ENCODE peak calls at places on chromosomes 7 and 10, in nine cellular contexts. H, W, R, C, A, K, Q, D and N are unnamed samples.

GRCh38 chr10:29496341-29497162 is 138.2 kb downstream of the SVIL start:
- DNase-seq in H (peak; percentile 54), W (peak; percentile 50), R (peak; percentile 42), C (peak; percentile 94), A (peak; percentile 80), K (peak; percentile 34), Q (peak; percentile 90), D (peak; percentile 79), N (peak; percentile 68)

GRCh38 chr10:119315128-119316001 is 108.0 kb downstream of the GRK5 start:
- DNase-seq in H (no peak), W (no peak), R (peak; percentile 55), C (no peak), A (peak; percentile 65), K (peak; percentile 62), Q (no peak), D (peak; percentile 90), N (peak; percentile 95)

GRCh38 chr7:106119719-106120118 is 7.6 kb upstream of the SYPL1 start:
- DNase-seq in H (no peak), W (no peak), R (no peak), C (no peak), A (no peak), K (no peak), Q (no peak), D (no peak), N (no peak)

GRCh38 chr10:48604408-48605263 is at the start of gene ARHGAP22:
- DNase-seq in H (peak; percentile 76), W (no peak), R (no peak), C (peak; percentile 86), A (peak; percentile 78), K (no peak), Q (no peak), D (peak; percentile 92), N (peak; percentile 59)

GRCh38 chr7:12146813-12147212 is 64.3 kb upstream of the TMEM106B start:
- DNase-seq in H (no peak), W (no peak), R (no peak), C (no peak), A (no peak), K (no peak), Q (no peak), D (no peak), N (no peak)

GRCh38 chr7:13742126-13742525 is 247.3 kb downstream of the ETV1 start:
- DNase-seq in H (no peak), W (peak; percentile 9), R (no peak), C (no peak), A (no peak), K (no peak), Q (no peak), D (peak; percentile 46), N (peak; percentile 4)

GRCh38 chr10:48507933-48508830 is 96.7 kb downstream of the ARHGAP22 start:
- DNase-seq in H (no peak), W (no peak), R (no peak), C (peak; percentile 83), A (peak; percentile 73), K (no peak), Q (peak; percentile 67), D (no peak), N (peak; percentile 24)

GRCh38 chr10:29715296-29715695 is 80.5 kb upstream of the SVIL start:
- DNase-seq in H (no peak), W (no peak), R (no peak), C (no peak), A (no peak), K (no peak), Q (no peak), D (no peak), N (peak; percentile 40)

GRCh38 chr7:39453743-39454355 is 112.4 kb upstream of the YAE1 start:
- DNase-seq in H (no peak), W (peak; percentile 47), R (peak; percentile 18), C (no peak), A (no peak), K (peak; percentile 10), Q (no peak), D (peak; percentile 59), N (peak; percentile 42)

GRCh38 chr10:22319559-22320558 is 1.0 kb upstream of the BMI1 start:
- DNase-seq in H (peak; percentile 34), W (no peak), R (no peak), C (no peak), A (no peak), K (no peak), Q (no peak), D (no peak), N (no peak)

GRCh38 chr7:80288175-80289122 is 153.8 kb downstream of the GNAI1 start:
- DNase-seq in H (peak; percentile 20), W (peak; percentile 5), R (no peak), C (no peak), A (no peak), K (no peak), Q (no peak), D (no peak), N (peak; percentile 98)

GRCh38 chr7:14219125-14219524 is 229.7 kb upstream of the ETV1 start:
- DNase-seq in H (no peak), W (no peak), R (no peak), C (no peak), A (no peak), K (no peak), Q (no peak), D (no peak), N (no peak)

GRCh38 chr10:101558206-101558605 is 29.9 kb downstream of the POLL start:
- DNase-seq in H (no peak), W (no peak), R (no peak), C (peak; percentile 84), A (no peak), K (no peak), Q (no peak), D (no peak), N (peak; percentile 52)

GRCh38 chr7:131159961-131160361 is 167.7 kb upstream of the MKLN1 start:
- DNase-seq in H (no peak), W (no peak), R (no peak), C (no peak), A (no peak), K (no peak), Q (no peak), D (no peak), N (peak; percentile 61)

GRCh38 chr7:105010538-105011523 is 3.2 kb upstream of the KMT2E start:
- DNase-seq in H (no peak), W (no peak), R (no peak), C (no peak), A (no peak), K (no peak), Q (no peak), D (no peak), N (no peak)

GRCh38 chr10:75347211-75347610 is 54.4 kb downstream of the ZNF503 start:
- DNase-seq in H (no peak), W (no peak), R (no peak), C (no peak), A (no peak), K (no peak), Q (no peak), D (no peak), N (no peak)

GRCh38 chr10:50648935-50649227 is 25.1 kb upstream of the SGMS1 start:
- DNase-seq in H (no peak), W (no peak), R (no peak), C (no peak), A (no peak), K (no peak), Q (no peak), D (no peak), N (no peak)

GRCh38 chr7:1531263-1531978 is 919 bp downstream of the MAFK start:
- DNase-seq in H (peak; percentile 8), W (no peak), R (peak; percentile 25), C (peak; percentile 90), A (peak; percentile 63), K (peak; percentile 34), Q (peak; percentile 93), D (no peak), N (peak; percentile 39)

GRCh38 chr7:1533569-1534329 is 3.2 kb downstream of the MAFK start:
- DNase-seq in H (no peak), W (no peak), R (no peak), C (peak; percentile 92), A (peak; percentile 68), K (no peak), Q (peak; percentile 84), D (peak; percentile 88), N (peak; percentile 97)

GRCh38 chr10:17199351-17199804 is 2.1 kb downstream of the TRDMT1 start:
- DNase-seq in H (no peak), W (no peak), R (no peak), C (no peak), A (no peak), K (no peak), Q (no peak), D (no peak), N (peak; percentile 61)

GRCh38 chr7:137886266-137886665 is 39.5 kb upstream of the DGKI start:
- DNase-seq in H (no peak), W (no peak), R (no peak), C (no peak), A (no peak), K (no peak), Q (no peak), D (no peak), N (no peak)

GRCh38 chr10:101438881-101439391 is 85.0 kb downstream of the BTRC start:
- DNase-seq in H (no peak), W (no peak), R (no peak), C (no peak), A (no peak), K (no peak), Q (no peak), D (no peak), N (no peak)

GRCh38 chr10:107708981-107709380 is 544.5 kb upstream of the SORCS1 start:
- DNase-seq in H (no peak), W (no peak), R (no peak), C (no peak), A (no peak), K (no peak), Q (no peak), D (no peak), N (no peak)

GRCh38 chr7:1520574-1521234 is 9.8 kb upstream of the MAFK start:
- DNase-seq in H (no peak), W (no peak), R (no peak), C (no peak), A (no peak), K (no peak), Q (no peak), D (peak; percentile 63), N (peak; percentile 87)

GRCh38 chr7:99422625-99423024 is 13.9 kb downstream of the BUD31 start:
- DNase-seq in H (no peak), W (no peak), R (no peak), C (no peak), A (no peak), K (no peak), Q (no peak), D (no peak), N (no peak)

GRCh38 chr10:74963549-74963948 is 137.1 kb downstream of the KAT6B start:
- DNase-seq in H (no peak), W (no peak), R (no peak), C (no peak), A (no peak), K (no peak), Q (no peak), D (no peak), N (no peak)